ENCODE peak calls at places on chromosomes 12 and 14, in four cellular contexts. Z is HepG2, D is HCT116, Q is GM12878. F is an unnamed sample.

GRCh38 chr14:97277711-97278110 is 480.5 kb downstream of the VRK1 start:
- DNase-seq in Z (no peak), D (no peak), Q (no peak), F (no peak)

GRCh38 chr14:23121401-23121800 is 2.3 kb upstream of the CEBPE start:
- DNase-seq in Z (no peak), D (no peak), Q (no peak), F (no peak)

GRCh38 chr12:46494424-46494823 is 121.9 kb upstream of the SLC38A2 start:
- DNase-seq in Z (peak), D (no peak), Q (no peak), F (no peak)

GRCh38 chr14:50312734-50313054 is 570 bp downstream of the DMAC2L start:
- DNase-seq in Z (peak), D (no peak), Q (no peak), F (no peak)

GRCh38 chr14:68230941-68231717 is 411.6 kb downstream of the RAD51B start:
- DNase-seq in Z (no peak), D (no peak), Q (no peak), F (no peak)

GRCh38 chr12:25785164-25785563 is 173.3 kb upstream of the RASSF8 start:
- DNase-seq in Z (no peak), D (no peak), Q (no peak), F (no peak)

GRCh38 chr14:49634547-49635334 is at the start of gene DNAAF2:
- DNase-seq in Z (peak), D (no peak), Q (no peak), F (peak)

GRCh38 chr14:105258846-105259245 is 10.5 kb downstream of the BTBD6 start:
- DNase-seq in Z (no peak), D (no peak), Q (no peak), F (no peak)

GRCh38 chr14:22384167-22384549 is 204.9 kb downstream of the DAD1 start:
- DNase-seq in Z (no peak), D (no peak), Q (no peak), F (no peak)

GRCh38 chr14:38105106-38105702 is 102.5 kb upstream of the SSTR1 start:
- DNase-seq in Z (no peak), D (no peak), Q (no peak), F (no peak)

GRCh38 chr12:93256258-93256969 is 121.3 kb upstream of the NUDT4 start:
- DNase-seq in Z (no peak), D (no peak), Q (no peak), F (no peak)

DNA sequence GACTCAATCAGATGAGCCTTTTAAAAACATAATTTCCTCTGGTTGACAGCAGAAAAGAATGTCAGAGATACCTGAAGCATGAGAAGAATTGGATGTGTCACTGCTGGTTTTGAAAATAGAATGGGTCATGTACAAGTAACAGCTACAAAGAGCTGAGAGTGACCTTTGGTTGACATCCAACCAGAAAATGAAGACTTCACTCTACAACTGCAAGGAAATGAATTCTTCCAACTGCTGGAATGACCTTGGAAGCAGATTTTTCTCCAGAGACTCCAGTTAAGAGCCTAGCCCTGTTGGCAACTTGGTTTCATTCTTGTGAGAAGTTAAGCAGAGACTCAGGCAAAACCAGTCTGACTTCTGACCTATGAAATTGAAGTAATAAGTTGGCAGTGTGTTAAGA is 505.9 kb downstream of the SLC16A7 start:
- DNase-seq in Z (no peak), D (no peak), Q (no peak), F (no peak)
- TF ChIP-seq YY1 in Z (no peak), D (no peak), Q (no peak), F (no peak)

GRCh38 chr12:54002915-54003339 is 3.0 kb downstream of the HOXC9 start:
- DNase-seq in Z (no peak), D (no peak), Q (no peak), F (no peak)
- TF ChIP-seq EZH2 in Z (no peak), D (no peak), Q (no peak), F (no peak)

GRCh38 chr14:33566082-33566481 is 384.8 kb downstream of the EGLN3 start:
- DNase-seq in Z (no peak), D (no peak), Q (no peak), F (peak)

GRCh38 chr14:33569844-33570716 is 380.8 kb downstream of the EGLN3 start:
- DNase-seq in Z (no peak), D (no peak), Q (no peak), F (no peak)

GRCh38 chr14:33568935-33569579 is 381.8 kb downstream of the EGLN3 start:
- DNase-seq in Z (no peak), D (no peak), Q (no peak), F (no peak)

GRCh38 chr14:33567003-33567735 is 383.7 kb downstream of the EGLN3 start:
- DNase-seq in Z (peak), D (no peak), Q (no peak), F (no peak)

DNA sequence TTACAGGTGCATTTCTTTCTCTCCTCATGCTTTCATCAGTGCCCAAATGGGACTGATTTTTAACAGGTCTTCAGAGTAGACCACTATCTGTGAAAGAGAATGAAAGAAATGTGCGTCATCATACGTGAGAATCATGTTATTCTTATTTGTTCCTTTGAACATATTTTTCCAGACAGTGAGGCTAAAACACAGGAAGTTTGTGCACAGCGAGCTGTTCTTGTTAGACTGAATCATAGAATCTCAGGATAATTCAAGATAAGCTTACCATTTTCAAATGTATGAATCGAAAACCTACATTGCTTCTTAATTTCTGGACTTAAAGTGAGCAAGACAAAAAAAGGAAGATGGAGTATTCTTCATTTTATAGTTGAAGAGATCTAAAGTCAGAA is 383.1 kb downstream of the EGLN3 start:
- DNase-seq in Z (no peak), D (no peak), Q (no peak), F (no peak)
- TF ChIP-seq YY1 in Z (no peak), D (no peak), Q (no peak), F (no peak)

GRCh38 chr14:94770815-94771190 is 890 bp upstream of the GSC start:
- DNase-seq in Z (no peak), D (no peak), Q (no peak), F (no peak)
- TF ChIP-seq EZH2 in Z (no peak), D (no peak), Q (no peak), F (no peak)

GRCh38 chr12:57518920-57519757 is 1.2 kb downstream of the DDIT3 start:
- DNase-seq in Z (peak), D (no peak), Q (no peak), F (peak)
- TF ChIP-seq YY1 in Z (no peak), D (no peak), Q (no peak), F (no peak)

GRCh38 chr12:4388032-4388431 is 8.5 kb upstream of the FGF23 start:
- DNase-seq in Z (no peak), D (no peak), Q (no peak), F (peak)
- TF ChIP-seq EZH2 in Z (no peak), D (no peak), Q (no peak), F (no peak)

DNA sequence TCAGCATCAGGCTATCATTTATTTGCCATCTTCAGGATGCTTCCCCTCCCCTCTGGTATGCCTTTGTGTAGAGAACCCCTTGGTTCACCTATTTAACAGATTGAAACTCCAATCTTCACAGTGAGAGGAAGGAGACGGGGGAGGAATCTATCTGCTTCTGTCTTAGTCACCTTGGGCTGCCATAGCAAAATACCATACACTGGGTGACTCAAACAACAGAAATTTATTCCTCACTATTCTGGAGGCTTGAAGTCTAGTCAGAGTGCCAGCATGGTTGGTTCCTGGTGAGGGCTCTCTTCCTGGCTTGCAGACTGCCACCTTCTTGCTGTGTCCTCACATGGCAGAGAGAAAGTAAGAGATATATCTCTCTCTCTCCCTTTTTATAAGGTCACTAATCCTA is 13.5 kb upstream of the EML1 start:
- DNase-seq in Z (no peak), D (no peak), Q (no peak), F (no peak)
- TF ChIP-seq YY1 in Z (no peak), D (no peak), Q (no peak), F (no peak)

GRCh38 chr12:132172619-132173018 is 28.4 kb downstream of the NOC4L start:
- DNase-seq in Z (no peak), D (no peak), Q (no peak), F (no peak)
- TF ChIP-seq EZH2 in Z (peak), D (no peak), Q (no peak), F (no peak)

DNA sequence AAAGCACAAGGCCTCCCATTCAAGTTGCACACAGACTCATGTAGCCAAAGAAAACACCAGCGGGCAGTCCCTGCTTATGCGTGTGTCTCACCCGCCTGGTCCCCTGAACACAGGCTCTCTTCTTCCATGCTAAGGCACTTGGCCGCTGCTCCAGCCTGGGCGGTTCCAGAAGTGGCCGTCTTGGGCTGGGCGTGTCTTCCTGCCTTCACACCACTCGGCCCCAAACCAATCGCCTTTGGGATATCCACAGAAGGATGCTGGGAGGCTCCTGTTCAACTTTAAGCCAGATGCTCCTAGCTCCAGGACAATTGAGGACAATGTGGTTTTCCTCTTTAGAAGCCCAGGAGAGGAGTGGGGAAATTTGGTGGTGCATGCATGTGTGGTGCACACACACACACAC is 2.2 kb downstream of the SCARB1 start:
- DNase-seq in Z (no peak), D (peak), Q (peak), F (no peak)
- TF ChIP-seq YY1 in Z (no peak), D (no peak), Q (no peak), F (no peak)